ENCODE peak calls at places on chromosomes 12 and 14, in ten cellular contexts. E is CD8-positive, alpha-beta T cell; U is NCI-H774; H is AG08395; P is gastrocnemius medialis; F is KBM-7; D is AML-193; O is NCI-H2029 treated with DMSO at 0.1 percent for 48 hours; T is Right ventricle myocardium superior; L is GM12865. B is an unnamed sample.
A peak's percentile ranks its signal among the peaks of the same experiment; 100 is the strongest.

GRCh38 chr12:102508052-102508451 is 27.7 kb upstream of the IGF1 start:
- DNase-seq in O (no peak), U (no peak), P (no peak), D (no peak), T (no peak), H (no peak), E (no peak), F (no peak), L (no peak), B (no peak)

GRCh38 chr14:73008501-73008900 is 18.4 kb downstream of the ZFYVE1 start:
- DNase-seq in F (no peak), E (no peak), P (no peak), D (no peak), L (no peak), T (no peak), O (no peak), H (peak; percentile 14), U (no peak), B (no peak)

GRCh38 chr14:90439874-90440442 is 43.1 kb downstream of the CALM1 start:
- DNase-seq in D (no peak), L (no peak), E (no peak), U (no peak), H (no peak), F (no peak), P (no peak), T (no peak), O (no peak), B (no peak)

GRCh38 chr12:99732121-99732520 is 84.6 kb downstream of the GARIN6 start:
- DNase-seq in H (no peak), D (no peak), E (no peak), F (no peak), U (no peak), O (no peak), P (no peak), T (no peak), L (no peak), B (no peak)

GRCh38 chr12:114669501-114670256 is 14.3 kb downstream of the TBX3 start:
- DNase-seq in T (no peak), H (peak; percentile 59), U (no peak), O (no peak), P (no peak), F (no peak), E (no peak), L (no peak), D (no peak), B (no peak)

GRCh38 chr14:104865631-104866441 is 768 bp downstream of the CEP170B start:
- DNase-seq in P (no peak), U (no peak), F (peak; percentile 54), H (peak; percentile 87), E (no peak), O (no peak), L (no peak), T (peak; percentile 77), D (no peak), B (peak; percentile 41)

GRCh38 chr12:118447181-118447580 is 70.8 kb downstream of the SUDS3 start:
- DNase-seq in E (no peak), L (peak; percentile 6), P (no peak), F (no peak), U (no peak), H (no peak), O (no peak), D (no peak), T (no peak), B (no peak)

GRCh38 chr12:3014641-3015040 is 55.4 kb downstream of the TEAD4 start:
- DNase-seq in L (no peak), T (no peak), E (no peak), H (no peak), U (no peak), D (no peak), P (no peak), O (no peak), F (no peak), B (no peak)

GRCh38 chr12:124297856-124298255 is 3.0 kb downstream of the RFLNA start:
- DNase-seq in D (no peak), H (no peak), U (no peak), P (no peak), L (no peak), T (peak; percentile 9), F (no peak), E (no peak), O (no peak), B (no peak)

GRCh38 chr14:71399057-71399487 is 491.8 kb downstream of the PCNX1 start:
- DNase-seq in T (no peak), U (no peak), L (peak; percentile 86), O (no peak), P (no peak), H (no peak), D (peak; percentile 93), F (peak; percentile 84), E (no peak), B (no peak)

GRCh38 chr14:49972840-49973239 is 80.0 kb downstream of the ARF6 start:
- DNase-seq in L (peak; percentile 51), H (peak; percentile 71), D (no peak), E (peak; percentile 54), T (no peak), U (no peak), O (peak; percentile 82), F (no peak), P (no peak), B (peak; percentile 88)

GRCh38 chr12:56114084-56114483 is 2.3 kb upstream of the RPL41 start:
- DNase-seq in U (no peak), T (no peak), D (no peak), F (peak; percentile 20), L (no peak), H (no peak), P (no peak), O (no peak), E (no peak), B (no peak)

GRCh38 chr12:12684375-12685106 is 11.4 kb downstream of the GPR19 start:
- DNase-seq in D (peak; percentile 34), T (no peak), L (no peak), U (peak; percentile 63), E (no peak), P (no peak), O (peak; percentile 82), F (peak; percentile 45), H (peak; percentile 26), B (no peak)

GRCh38 chr12:124828264-124829007 is 35.2 kb downstream of the SCARB1 start:
- DNase-seq in D (no peak), H (peak; percentile 50), U (no peak), E (no peak), P (no peak), T (no peak), O (no peak), L (no peak), F (no peak), B (peak; percentile 95)

GRCh38 chr14:94439453-94440057 is 13.0 kb downstream of the SERPINA11 start:
- DNase-seq in O (no peak), F (no peak), T (no peak), U (no peak), L (peak; percentile 29), H (no peak), E (no peak), D (no peak), P (no peak), B (no peak)

GRCh38 chr12:2336409-2336829 is 283.6 kb downstream of the CACNA1C start:
- DNase-seq in T (no peak), D (peak; percentile 42), O (no peak), F (peak; percentile 48), H (peak; percentile 92), U (no peak), L (peak; percentile 93), P (peak; percentile 72), E (no peak), B (peak; percentile 37)

GRCh38 chr12:116601524-116601923 is 42.3 kb downstream of the MAP1LC3B2 start:
- DNase-seq in L (no peak), T (no peak), F (no peak), H (no peak), P (no peak), D (no peak), U (no peak), O (no peak), E (no peak), B (no peak)

GRCh38 chr14:90553921-90554336 is 157.1 kb downstream of the CALM1 start:
- DNase-seq in F (no peak), P (no peak), U (no peak), L (no peak), E (no peak), D (no peak), O (no peak), H (no peak), T (no peak), B (no peak)

GRCh38 chr12:107241421-107241820 is 148.1 kb upstream of the CRY1 start:
- DNase-seq in U (no peak), O (no peak), H (no peak), P (no peak), L (no peak), F (no peak), T (no peak), E (no peak), D (no peak), B (no peak)

GRCh38 chr12:54134395-54134794 is 54.4 kb downstream of the SMUG1 start:
- DNase-seq in T (no peak), D (no peak), H (no peak), U (no peak), L (no peak), O (no peak), F (no peak), E (no peak), P (no peak), B (no peak)

GRCh38 chr12:109836916-109837315 is 3.7 kb upstream of the TRPV4 start:
- DNase-seq in L (no peak), T (no peak), D (no peak), E (no peak), P (no peak), H (no peak), F (no peak), O (no peak), U (no peak), B (no peak)

GRCh38 chr12:3236345-3237153 is 159.4 kb downstream of the TSPAN9 start:
- DNase-seq in T (peak; percentile 59), E (no peak), P (peak; percentile 42), O (no peak), D (no peak), L (peak; percentile 49), H (peak; percentile 34), F (no peak), U (no peak), B (peak; percentile 40)

GRCh38 chr14:50225067-50225973 is 6.1 kb downstream of the SOS2 start:
- DNase-seq in T (no peak), D (no peak), E (no peak), O (no peak), H (peak; percentile 80), F (no peak), U (no peak), P (no peak), L (no peak), B (no peak)